ENCODE peak calls at places on chromosomes 4 and X, in six cellular contexts. V, T, D, J, X and O are unnamed samples.

GRCh38 chr4:139666735-139667266 is 1.2 kb downstream of the MGST2 start:
- DNase-seq in T (peak), V (peak), J (peak), D (no peak), X (no peak), O (peak)

GRCh38 chr4:86872135-86872534 is 20.1 kb downstream of the C4orf36 start:
- DNase-seq in D (no peak), T (no peak), J (no peak), X (no peak), V (no peak), O (no peak)

GRCh38 chr4:76665139-76665538 is 230.1 kb downstream of the SHROOM3 start:
- DNase-seq in J (peak), D (no peak), V (no peak), T (peak), X (no peak), O (no peak)

GRCh38 chr4:79603681-79604080 is 195.7 kb upstream of the GK2 start:
- DNase-seq in V (no peak), J (no peak), X (no peak), T (no peak), D (no peak), O (no peak)

GRCh38 chr4:128810871-128811570 is 1.5 kb downstream of the JADE1 start:
- DNase-seq in D (peak), V (peak), X (peak), J (peak), T (peak), O (peak)

GRCh38 chr4:61583696-61584095 is 383.6 kb downstream of the ADGRL3 start:
- DNase-seq in J (no peak), V (no peak), D (no peak), X (no peak), T (no peak), O (no peak)

GRCh38 chr4:168612435-168613139 is 115.7 kb downstream of the PALLD start:
- DNase-seq in J (no peak), X (no peak), D (no peak), V (no peak), T (no peak), O (no peak)

GRCh38 chrX:69959712-69960111 is 90.0 kb downstream of the AWAT2 start:
- DNase-seq in J (no peak), X (no peak), D (no peak), T (no peak), V (no peak), O (no peak)

GRCh38 chr4:106136777-106137331 is 179.2 kb downstream of the TBCK start:
- DNase-seq in V (no peak), J (no peak), X (no peak), D (no peak), T (no peak), O (no peak)

GRCh38 chr4:158945529-158946108 is 157.3 kb upstream of the RAPGEF2 start:
- DNase-seq in J (no peak), X (no peak), T (no peak), D (no peak), V (no peak), O (no peak)

GRCh38 chr4:184441461-184442392 is 32.6 kb downstream of the IRF2 start:
- DNase-seq in V (no peak), T (no peak), J (no peak), X (no peak), D (no peak), O (peak)

GRCh38 chrX:25810202-25810601 is 327.9 kb upstream of the MAGEB18 start:
- DNase-seq in X (no peak), D (no peak), V (no peak), J (no peak), T (no peak), O (no peak)

GRCh38 chr4:15004701-15005301 is 2.5 kb downstream of the CPEB2 start:
- DNase-seq in T (peak), X (peak), J (peak), V (peak), D (peak), O (no peak)

GRCh38 chrX:72716766-72717165 is 2.7 kb upstream of the PHKA1 start:
- DNase-seq in D (no peak), V (no peak), T (no peak), J (no peak), X (no peak), O (no peak)

GRCh38 chr4:3646280-3646679 is 114.1 kb upstream of the LRPAP1 start:
- DNase-seq in V (no peak), T (no peak), X (no peak), D (no peak), J (no peak), O (no peak)

GRCh38 chr4:165873298-165874071 is 448 bp downstream of the TLL1 start:
- DNase-seq in J (peak), V (peak), T (no peak), D (peak), X (no peak), O (peak)

GRCh38 chr4:168514249-168514852 is 17.5 kb downstream of the PALLD start:
- DNase-seq in D (no peak), X (peak), J (no peak), T (no peak), V (peak), O (peak)

GRCh38 chr4:8729408-8730149 is 137.0 kb downstream of the CPZ start:
- DNase-seq in V (no peak), X (no peak), J (no peak), T (no peak), D (no peak), O (no peak)